ENCODE peak calls at places on chromosomes 7 and 10, in five cellular contexts. E is aorta, Z is left cardiac atrium, H is NCI-H226, V is caudate nucleus. A is an unnamed sample.

GRCh38 chr10:102118867-102119266 is 1.3 kb downstream of the LDB1 start:
- DNase-seq in E (no peak), Z (no peak), H (no peak), V (peak; percentile 17), A (no peak)

GRCh38 chr7:5574770-5575269 is 151.2 kb upstream of the TNRC18 start:
- DNase-seq in E (no peak), Z (peak; percentile 83), H (no peak), V (no peak), A (no peak)

GRCh38 chr10:27743736-27744477 is 1.7 kb downstream of the MKX start:
- DNase-seq in E (no peak), Z (peak; percentile 18), H (no peak), V (no peak), A (no peak)

GRCh38 chr7:16350634-16351033 is 70.7 kb downstream of the CRPPA start:
- DNase-seq in E (no peak), Z (no peak), H (no peak), V (no peak), A (no peak)

GRCh38 chr10:21343087-21343486 is 182.4 kb downstream of the SKIDA1 start:
- DNase-seq in E (no peak), Z (no peak), H (no peak), V (no peak), A (no peak)

GRCh38 chr7:81857385-81857784 is 87.5 kb upstream of the HGF start:
- DNase-seq in E (no peak), Z (no peak), H (no peak), V (no peak), A (no peak)

GRCh38 chr7:77569514-77570232 is 32.6 kb downstream of the PTPN12 start:
- DNase-seq in E (no peak), Z (no peak), H (no peak), V (no peak), A (no peak)

GRCh38 chr7:134920026-134920758 is 66.1 kb upstream of the AGBL3 start:
- DNase-seq in E (no peak), Z (no peak), H (peak; percentile 63), V (no peak), A (no peak)

GRCh38 chr10:119688033-119688508 is 36.9 kb downstream of the BAG3 start:
- DNase-seq in E (no peak), Z (no peak), H (no peak), V (no peak), A (no peak)